ENCODE peak calls at places on chromosomes 5 and 9, in nine cellular contexts. W, Q, S, L, N, I, K, P and E are unnamed samples.

GRCh38 chr5:135890867-135891266 is 4.8 kb downstream of the IL9 start:
- ATAC-seq in W (no peak), Q (no peak), S (no peak), L (no peak), N (no peak), I (no peak), K (no peak), P (no peak), E (no peak)

GRCh38 chr9:112562235-112562958 is 75.8 kb downstream of the KIAA1958 start:
- ATAC-seq in W (no peak), Q (no peak), S (peak; percentile 72), L (no peak), N (no peak), I (no peak), K (no peak), P (no peak), E (no peak)

GRCh38 chr5:14698495-14698894 is 34.0 kb downstream of the OTULIN start:
- ATAC-seq in W (no peak), Q (peak; percentile 89), S (no peak), L (no peak), N (no peak), I (no peak), K (no peak), P (no peak), E (no peak)

GRCh38 chr9:27276182-27277030 is 20.5 kb downstream of the EQTN start:
- ATAC-seq in W (no peak), Q (peak; percentile 91), S (no peak), L (peak; percentile 50), N (peak; percentile 74), I (peak; percentile 55), K (peak; percentile 82), P (peak; percentile 81), E (peak; percentile 44)

GRCh38 chr9:2066312-2067273 is 51.4 kb downstream of the SMARCA2 start:
- ATAC-seq in W (no peak), Q (peak; percentile 40), S (no peak), L (no peak), N (peak; percentile 54), I (peak; percentile 42), K (no peak), P (peak; percentile 69), E (no peak)

GRCh38 chr5:54695198-54695966 is 177.8 kb downstream of the SNX18 start:
- ATAC-seq in W (no peak), Q (peak; percentile 81), S (no peak), L (no peak), N (no peak), I (no peak), K (no peak), P (no peak), E (no peak)

GRCh38 chr5:16849181-16849580 is 86.9 kb downstream of the MYO10 start:
- ATAC-seq in W (no peak), Q (no peak), S (no peak), L (no peak), N (no peak), I (no peak), K (no peak), P (no peak), E (no peak)

GRCh38 chr9:101585740-101586139 is 9.0 kb downstream of the PPP3R2 start:
- ATAC-seq in W (peak; percentile 42), Q (peak; percentile 71), S (no peak), L (no peak), N (no peak), I (no peak), K (no peak), P (no peak), E (no peak)

GRCh38 chr5:60535198-60535597 is 164.8 kb downstream of the DEPDC1B start:
- ATAC-seq in W (no peak), Q (no peak), S (no peak), L (no peak), N (no peak), I (no peak), K (no peak), P (no peak), E (no peak)

DNA sequence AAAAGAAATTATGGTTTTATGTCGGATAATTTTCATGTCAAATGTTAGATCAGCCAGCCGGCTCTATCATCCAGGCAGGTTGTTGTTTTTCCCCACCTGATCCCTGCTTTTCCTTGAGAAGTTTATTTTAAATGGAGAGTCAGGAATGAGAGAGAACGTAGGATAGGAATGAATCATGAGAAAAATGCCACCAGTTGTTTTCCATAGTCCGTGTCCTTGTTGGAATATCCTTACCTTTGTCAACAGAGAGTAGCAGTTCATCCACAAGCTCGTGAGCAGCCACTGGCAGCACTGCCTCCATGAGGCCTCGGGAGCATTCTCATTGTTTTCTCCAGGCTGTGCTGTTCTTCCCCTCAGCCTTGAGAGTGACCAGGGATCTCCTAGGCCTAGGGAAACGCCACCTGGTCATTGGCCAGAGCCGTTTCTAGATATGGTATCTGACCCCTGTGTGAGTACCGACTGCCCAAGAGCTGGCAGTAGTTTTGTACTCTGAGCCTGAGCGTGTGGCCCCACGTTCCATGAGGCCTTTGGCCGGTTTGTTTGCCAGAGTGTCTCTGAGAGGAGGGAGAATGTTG is 293.3 kb downstream of the FANCC start:
- ATAC-seq in W (peak; percentile 72), Q (peak; percentile 65), S (peak; percentile 27), L (peak; percentile 77), N (peak; percentile 72), I (peak; percentile 29), K (peak; percentile 27), P (peak; percentile 45), E (no peak)
- H3K4me1 ChIP-seq in W (peaks cover 91% of the 10 kb centered on the region), Q (peaks cover 74% of the 10 kb centered on the region), S (peaks cover 7% of the 10 kb centered on the region), L (peaks cover 95% of the 10 kb centered on the region), N (peaks cover 100% of the 10 kb centered on the region), I (peaks cover 95% of the 10 kb centered on the region), K (peaks cover 100% of the 10 kb centered on the region), P (peaks cover 45% of the 10 kb centered on the region), E (peaks cover 46% of the 10 kb centered on the region)

DNA sequence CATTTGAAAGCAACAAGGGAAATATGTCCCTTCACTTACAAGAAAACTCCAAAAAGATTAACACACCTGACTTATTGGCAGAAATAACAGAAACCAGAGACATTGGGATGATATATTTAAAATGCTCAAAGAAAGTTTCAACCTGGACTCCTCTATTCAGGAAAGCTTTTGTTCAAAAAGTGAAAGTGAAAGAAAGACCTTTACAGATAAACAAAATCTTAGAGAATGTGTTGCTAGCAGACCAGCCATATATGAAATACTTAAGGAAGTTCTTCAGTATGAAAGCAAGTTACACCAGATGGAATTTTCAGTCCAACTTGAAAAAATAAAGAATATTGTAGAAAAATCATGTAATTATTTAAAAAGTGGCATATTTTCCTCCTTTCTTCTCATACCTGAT is 1075.1 kb downstream of the NR2F1-AS1 start:
- ATAC-seq in W (no peak), Q (peak; percentile 75), S (no peak), L (no peak), N (no peak), I (no peak), K (no peak), P (no peak), E (no peak)
- H3K4me3 ChIP-seq in W (no peak overlapping the region), Q (no peak overlapping the region), S (no peak overlapping the region), L (no peak overlapping the region), N (no peak overlapping the region), I (no peak overlapping the region), K (peak overlapping the region; percentile 17), P (no peak overlapping the region), E (no peak overlapping the region)

GRCh38 chr5:65482727-65483473 is 1.2 kb upstream of the ADAMTS6 start:
- ATAC-seq in W (no peak), Q (peak; percentile 56), S (peak; percentile 19), L (peak; percentile 19), N (peak; percentile 34), I (peak; percentile 70), K (peak; percentile 15), P (no peak), E (no peak)
- TF ChIP-seq POLR2A in W (no peak), Q (no peak), S (no peak), L (no peak), N (no peak), I (no peak), K (no peak), P (no peak), E (no peak)

DNA sequence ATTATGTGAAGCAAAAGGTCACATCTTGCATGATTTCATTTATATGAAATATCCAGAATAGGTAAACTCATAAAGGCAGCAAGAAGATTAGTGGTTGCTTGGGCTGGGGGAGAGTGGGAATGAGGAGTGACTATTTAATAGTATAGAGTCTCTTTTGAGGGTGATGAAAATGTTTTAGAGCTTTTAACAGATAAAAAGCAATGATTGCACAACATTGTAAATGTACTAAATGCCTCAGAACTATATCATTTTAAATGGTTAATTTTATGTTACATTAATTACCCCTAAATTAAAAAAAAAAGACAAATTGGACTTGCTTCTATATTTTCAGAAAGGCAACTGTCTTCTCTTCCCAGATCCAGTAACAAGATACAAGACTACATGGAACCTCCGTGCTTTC is 21.9 kb upstream of the TTC39B start:
- ATAC-seq in W (no peak), Q (no peak), S (no peak), L (no peak), N (no peak), I (no peak), K (no peak), P (no peak), E (no peak)
- H3K4me1 ChIP-seq in W (no peaks in the 10 kb centered on the region), Q (peaks cover 15% of the 10 kb centered on the region), S (no peaks in the 10 kb centered on the region), L (no peaks in the 10 kb centered on the region), N (peaks cover 39% of the 10 kb centered on the region), I (peaks cover 13% of the 10 kb centered on the region), K (peaks cover 18% of the 10 kb centered on the region), P (no peaks in the 10 kb centered on the region), E (no peaks in the 10 kb centered on the region)

GRCh38 chr9:91949946-91950664 is at the start of gene ROR2:
- ATAC-seq in W (peak; percentile 84), Q (peak; percentile 71), S (peak; percentile 77), L (peak; percentile 56), N (peak; percentile 95), I (peak; percentile 63), K (peak; percentile 82), P (peak; percentile 84), E (peak; percentile 77)

GRCh38 chr9:91948061-91948422 is 2.0 kb downstream of the ROR2 start:
- ATAC-seq in W (no peak), Q (no peak), S (peak; percentile 14), L (no peak), N (no peak), I (no peak), K (no peak), P (no peak), E (no peak)

GRCh38 chr9:91946825-91947224 is 3.2 kb downstream of the ROR2 start:
- ATAC-seq in W (no peak), Q (no peak), S (no peak), L (no peak), N (no peak), I (no peak), K (no peak), P (no peak), E (no peak)

GRCh38 chr9:91948423-91949292 is 1.4 kb downstream of the ROR2 start:
- ATAC-seq in W (peak; percentile 47), Q (peak; percentile 70), S (peak; percentile 86), L (no peak), N (peak; percentile 74), I (peak; percentile 61), K (peak; percentile 84), P (peak; percentile 80), E (peak; percentile 70)

DNA sequence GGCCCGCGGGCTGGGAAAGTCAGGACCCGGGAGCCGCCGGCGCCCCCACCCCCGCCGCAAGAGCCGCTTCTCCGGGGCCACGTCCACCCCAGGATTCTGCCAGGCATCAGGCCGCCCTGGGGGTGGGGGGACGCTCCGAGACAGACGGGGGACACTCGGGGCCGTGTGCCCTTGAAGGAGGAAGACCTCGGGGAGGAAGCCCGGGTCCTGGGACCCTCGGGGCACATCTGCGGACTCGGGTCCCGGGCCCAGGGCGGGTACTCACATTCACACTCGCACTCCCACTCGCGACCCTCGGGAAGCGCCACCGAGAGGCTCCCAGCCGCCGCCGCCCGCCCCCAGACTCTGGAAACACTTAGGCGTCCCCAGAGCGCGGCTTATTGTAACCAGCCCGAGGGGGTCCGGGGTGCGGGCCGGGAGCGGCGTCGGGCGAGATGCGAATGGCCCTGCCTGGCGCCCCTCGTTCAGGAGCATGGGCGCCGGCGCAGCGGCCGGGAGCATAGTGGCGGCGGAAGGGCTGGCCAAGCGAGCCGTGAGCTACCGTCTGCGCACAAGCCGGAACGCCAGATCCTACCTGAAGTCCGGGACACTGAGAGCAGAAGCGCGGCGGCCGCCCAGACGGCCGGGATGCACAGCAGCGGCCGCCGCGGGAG is 609 bp downstream of the ROR2 start:
- ATAC-seq in W (no peak), Q (no peak), S (peak; percentile 22), L (no peak), N (no peak), I (peak; percentile 21), K (peak; percentile 44), P (peak; percentile 26), E (no peak)
- H3K4me3 ChIP-seq in W (peak overlapping the region; percentile 59), Q (peak overlapping the region; percentile 18), S (peak overlapping the region; percentile 80), L (peak overlapping the region; percentile 39), N (no peak overlapping the region), I (no peak overlapping the region), K (peak overlapping the region; percentile 51), P (peak overlapping the region; percentile 84), E (peak overlapping the region; percentile 83)